ENCODE peak calls at places on chromosomes 16 and 17, in seven cellular contexts. O, P, T, W, J, Q and D are unnamed samples.

GRCh38 chr17:63358111-63358839 is 87.8 kb downstream of the CYB561 start:
- DNase-seq in Q (peak), P (no peak), J (no peak), W (peak), T (no peak), O (peak), D (no peak)

GRCh38 chr17:28949185-28950016 is 1.9 kb downstream of the PHF12 start:
- DNase-seq in P (peak), J (peak), W (peak), T (peak), O (no peak), Q (peak), D (peak)

GRCh38 chr16:66382966-66383299 is 16.4 kb downstream of the CDH5 start:
- DNase-seq in W (peak), T (no peak), O (no peak), P (no peak), Q (peak), J (no peak), D (no peak)

GRCh38 chr17:82320956-82321927 is 3.8 kb upstream of the CD7 start:
- DNase-seq in J (peak), W (no peak), O (no peak), T (no peak), P (peak), Q (no peak), D (no peak)

GRCh38 chr17:13888043-13888442 is 181.3 kb upstream of the COX10 start:
- DNase-seq in W (peak), O (peak), Q (peak), J (no peak), P (no peak), T (peak), D (no peak)

GRCh38 chr16:49203361-49203760 is 78.3 kb downstream of the CBLN1 start:
- DNase-seq in O (no peak), P (no peak), Q (no peak), J (no peak), T (no peak), W (no peak), D (no peak)

GRCh38 chr16:30377050-30377811 is 2.6 kb downstream of the MYL11 start:
- DNase-seq in P (no peak), Q (no peak), T (no peak), J (no peak), O (no peak), W (no peak), D (no peak)

GRCh38 chr17:56488800-56489199 is 104.7 kb upstream of the NOG start:
- DNase-seq in P (no peak), J (no peak), Q (no peak), T (no peak), O (no peak), W (no peak), D (no peak)

GRCh38 chr17:54754560-54754959 is 146.1 kb upstream of the TOM1L1 start:
- DNase-seq in P (no peak), J (no peak), T (no peak), O (no peak), W (no peak), Q (no peak), D (no peak)